ENCODE peak calls at places on chromosome 21, in seven cellular contexts. Z is MM.1S; E is CD4-positive, alpha-beta T cell; C is A549; I is kidney epithelial cell; L is breast epithelium; T is tibial artery. Q is an unnamed sample.

GRCh38 chr21:35635261-35635660 is 425.1 kb downstream of the SETD4 start:
- DNase-seq in E (no peak), T (no peak), C (no peak), Z (no peak), L (no peak), I (peak), Q (no peak)

GRCh38 chr21:39529026-39529425 is 77.3 kb downstream of the SH3BGR start:
- DNase-seq in I (no peak), C (no peak), L (no peak), T (no peak), E (no peak), Z (no peak), Q (no peak)

GRCh38 chr21:37208056-37208705 is 59.0 kb downstream of the VPS26C start:
- DNase-seq in I (no peak), C (no peak), L (peak), Z (peak), E (no peak), T (peak), Q (no peak)

GRCh38 chr21:24693779-24694178 is 913.5 kb downstream of the MRPL39 start:
- DNase-seq in T (no peak), C (no peak), Z (no peak), L (no peak), E (no peak), I (no peak), Q (no peak)

GRCh38 chr21:34511787-34512451 is at the start of gene KCNE1:
- DNase-seq in C (no peak), L (no peak), I (no peak), T (peak), E (no peak), Z (no peak), Q (no peak)

GRCh38 chr21:24759348-24760118 is 847.7 kb downstream of the MRPL39 start:
- DNase-seq in L (no peak), T (no peak), Z (no peak), E (no peak), I (no peak), C (no peak), Q (no peak)

GRCh38 chr21:33977721-33978369 is 62.2 kb upstream of the ATP5PO start:
- DNase-seq in T (no peak), L (no peak), C (no peak), Z (no peak), E (no peak), I (no peak), Q (no peak)

GRCh38 chr21:43806017-43806710 is 16.8 kb downstream of the RRP1 start:
- DNase-seq in C (no peak), T (no peak), L (no peak), E (no peak), Z (no peak), I (no peak), Q (no peak)

GRCh38 chr21:18228060-18228739 is 16.4 kb upstream of the CHODL start:
- DNase-seq in T (no peak), Z (no peak), L (no peak), E (no peak), C (no peak), I (no peak), Q (no peak)

GRCh38 chr21:17779486-17779885 is 39.7 kb downstream of the C21orf91 start:
- DNase-seq in I (no peak), L (no peak), E (no peak), T (no peak), C (no peak), Z (no peak), Q (no peak)

GRCh38 chr21:35259452-35259851 is 210.3 kb upstream of the RUNX1 start:
- DNase-seq in I (no peak), Z (no peak), E (no peak), L (no peak), C (no peak), T (no peak), Q (no peak)

GRCh38 chr21:30116474-30116873 is 50.1 kb downstream of the CLDN17 start:
- DNase-seq in C (no peak), L (no peak), I (no peak), T (no peak), Z (no peak), E (no peak), Q (no peak)

GRCh38 chr21:43321111-43321510 is 105.8 kb downstream of the SIK1 start:
- DNase-seq in I (no peak), L (no peak), Z (no peak), T (no peak), E (no peak), C (no peak), Q (no peak)

GRCh38 chr21:35352066-35352770 is 303.1 kb upstream of the RUNX1 start:
- DNase-seq in L (no peak), I (peak), C (no peak), T (no peak), E (no peak), Z (no peak), Q (no peak)

GRCh38 chr21:23801292-23801691 is 1806.0 kb downstream of the MRPL39 start:
- DNase-seq in E (no peak), I (no peak), Z (no peak), L (no peak), T (no peak), C (no peak), Q (no peak)

GRCh38 chr21:39712976-39713375 is 32.0 kb upstream of the IGSF5 start:
- DNase-seq in L (no peak), Z (no peak), I (no peak), E (no peak), T (no peak), C (no peak), Q (no peak)

GRCh38 chr21:35217504-35218060 is 168.5 kb upstream of the RUNX1 start:
- DNase-seq in T (no peak), E (no peak), Z (peak), L (peak), I (peak), C (peak), Q (no peak)

GRCh38 chr21:14361958-14362357 is 21.0 kb downstream of the HSPA13 start:
- DNase-seq in Z (no peak), L (no peak), E (no peak), I (peak), C (no peak), T (no peak), Q (no peak)

GRCh38 chr21:30340714-30341573 is 3.5 kb upstream of the KRTAP27-1 start:
- DNase-seq in C (peak), T (no peak), Z (peak), L (no peak), E (no peak), I (no peak), Q (no peak)

GRCh38 chr21:41054206-41054605 is 113.8 kb upstream of the BACE2 start:
- DNase-seq in C (no peak), Z (no peak), E (no peak), L (no peak), I (no peak), T (no peak), Q (no peak)

GRCh38 chr21:39348040-39348354 is 891 bp downstream of the HMGN1 start:
- DNase-seq in I (no peak), C (no peak), Z (no peak), T (no peak), L (no peak), E (no peak), Q (no peak)

GRCh38 chr21:30164796-30165195 is 1.8 kb downstream of the CLDN17 start:
- DNase-seq in L (no peak), E (no peak), Z (no peak), I (no peak), T (no peak), C (no peak), Q (no peak)

GRCh38 chr21:36841866-36842265 is 124.6 kb downstream of the HLCS start:
- DNase-seq in I (no peak), C (no peak), T (no peak), E (no peak), L (no peak), Z (no peak), Q (no peak)

GRCh38 chr21:35777081-35777480 is 283.2 kb downstream of the SETD4 start:
- DNase-seq in Z (no peak), C (no peak), T (no peak), L (no peak), I (no peak), E (no peak), Q (no peak)

GRCh38 chr21:37017951-37018679 is 11.6 kb downstream of the RIPPLY3 start:
- DNase-seq in L (no peak), Z (no peak), T (no peak), E (no peak), C (no peak), I (no peak), Q (no peak)

DNA sequence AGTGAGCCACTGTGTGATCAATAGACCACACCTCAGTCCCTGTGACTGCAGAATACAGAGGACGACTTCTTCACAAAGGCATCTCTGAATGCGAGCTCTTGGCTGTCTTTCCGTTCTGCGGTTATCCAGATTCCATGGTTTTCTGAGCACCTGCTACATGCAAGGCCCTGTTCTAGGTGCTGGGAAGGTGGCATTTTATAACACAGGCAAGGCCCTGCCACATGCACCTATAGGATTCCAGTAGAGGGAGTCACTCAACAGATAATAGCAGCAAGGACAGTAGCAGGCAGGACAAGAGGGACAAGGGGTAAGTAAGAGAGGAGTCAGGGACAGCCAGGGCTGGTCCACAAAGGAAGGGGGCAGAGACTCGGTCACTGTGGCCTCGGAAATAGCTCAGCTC is 9.0 kb downstream of the URB1 start:
- DNase-seq in I (no peak), E (no peak), Z (no peak), L (no peak), T (no peak), C (no peak), Q (no peak)
- TF ChIP-seq CTCF in I (no peak), E (no peak), Z (peak), L (no peak), T (no peak), C (peak), Q (no peak)

GRCh38 chr21:28743723-28744122 is 249.0 kb downstream of the LTN1 start:
- DNase-seq in T (no peak), C (no peak), L (no peak), I (no peak), E (no peak), Z (no peak), Q (no peak)

GRCh38 chr21:28745131-28746055 is 247.3 kb downstream of the LTN1 start:
- DNase-seq in L (peak), E (peak), Z (peak), T (peak), C (peak), I (peak), Q (peak)

GRCh38 chr21:28738882-28739281 is 253.8 kb downstream of the LTN1 start:
- DNase-seq in C (no peak), E (no peak), L (no peak), I (no peak), T (no peak), Z (peak), Q (no peak)

GRCh38 chr21:28746166-28746565 is 246.5 kb downstream of the LTN1 start:
- DNase-seq in Z (no peak), C (no peak), I (no peak), T (no peak), E (no peak), L (no peak), Q (no peak)

DNA sequence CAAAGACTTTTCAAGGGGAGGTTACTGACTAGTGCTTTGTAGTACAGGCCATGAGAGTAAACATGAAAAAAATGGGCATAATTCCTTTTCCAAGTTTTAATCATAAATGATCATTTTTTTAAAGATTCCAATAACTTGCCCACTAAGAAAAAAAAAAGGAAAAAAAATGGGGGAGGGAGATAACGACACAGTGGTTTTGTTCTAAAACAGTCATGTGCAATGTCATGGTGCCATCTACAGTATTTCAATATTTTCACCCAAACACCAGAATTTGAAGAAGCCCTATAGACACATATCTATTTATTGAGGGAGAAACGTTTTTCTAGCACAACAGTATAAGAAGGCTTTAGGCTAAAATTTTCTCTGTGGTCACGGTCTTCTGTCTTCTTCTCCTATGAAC is 250.2 kb downstream of the LTN1 start:
- DNase-seq in E (no peak), L (no peak), C (no peak), Z (no peak), T (no peak), I (no peak), Q (no peak)
- TF ChIP-seq CTCF in E (no peak), L (no peak), C (no peak), Z (peak), T (no peak), I (no peak), Q (no peak)

DNA sequence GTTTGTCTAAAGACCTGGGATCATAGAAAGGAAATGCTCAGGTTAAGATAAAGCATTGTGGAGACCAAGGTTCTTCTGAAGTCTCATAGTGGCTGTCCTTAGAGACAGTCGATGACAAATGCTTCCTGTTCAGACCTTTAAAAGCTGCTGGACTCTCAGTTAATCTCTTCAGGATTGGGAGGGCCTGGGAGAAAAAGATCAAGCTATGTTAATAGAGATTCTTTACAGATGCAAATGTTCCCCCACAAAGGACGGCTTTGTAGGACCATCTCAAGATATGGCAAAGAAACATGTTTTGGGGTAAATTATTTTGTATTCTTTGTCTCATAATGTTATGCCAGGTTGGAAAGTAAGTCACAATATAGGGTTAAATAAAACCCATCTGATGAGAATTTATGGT is 124.6 kb upstream of the COL6A1 start:
- DNase-seq in I (no peak), L (no peak), E (no peak), C (no peak), Z (no peak), T (no peak), Q (no peak)
- TF ChIP-seq CTCF in I (no peak), L (no peak), E (no peak), C (no peak), Z (no peak), T (no peak), Q (no peak)

GRCh38 chr21:42282021-42282420 is 33.2 kb downstream of the TFF3 start:
- DNase-seq in E (no peak), I (no peak), T (no peak), L (no peak), C (no peak), Z (no peak), Q (no peak)

GRCh38 chr21:42279888-42280287 is 35.3 kb downstream of the TFF3 start:
- DNase-seq in Z (no peak), E (no peak), I (no peak), T (no peak), C (no peak), L (no peak), Q (no peak)

GRCh38 chr21:42280356-42281195 is 34.6 kb downstream of the TFF3 start:
- DNase-seq in E (no peak), L (no peak), I (no peak), Z (no peak), C (no peak), T (no peak), Q (no peak)

GRCh38 chr21:42282715-42283114 is 32.5 kb downstream of the TFF3 start:
- DNase-seq in Z (no peak), C (no peak), L (no peak), I (no peak), T (no peak), E (no peak), Q (no peak)

DNA sequence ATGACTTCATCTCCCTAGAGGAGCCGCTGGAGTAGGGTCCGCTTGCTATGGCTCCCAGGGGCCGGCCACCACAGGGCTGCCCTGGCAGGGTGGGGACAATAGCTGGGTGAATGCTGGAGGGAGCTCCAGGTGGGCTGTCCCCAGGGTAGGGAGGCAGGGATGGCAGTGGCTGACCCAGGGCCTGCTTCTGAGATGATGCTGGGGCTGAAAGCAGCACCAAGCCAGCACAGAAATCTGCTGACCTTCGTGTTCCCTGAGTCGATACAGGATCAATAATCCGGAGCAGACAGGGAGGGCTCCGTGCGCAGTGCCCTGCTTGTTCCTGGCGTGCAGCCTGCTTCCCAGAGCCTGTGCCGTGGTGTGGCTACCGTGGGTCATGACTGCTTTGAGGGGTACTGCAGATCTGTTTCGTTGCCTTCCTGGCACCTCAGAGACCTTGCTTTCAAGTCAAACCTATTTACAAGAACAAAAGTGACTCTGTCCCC is 34.0 kb downstream of the TFF3 start:
- DNase-seq in C (no peak), E (no peak), Z (no peak), T (no peak), L (no peak), I (no peak), Q (no peak)
- TF ChIP-seq CTCF in C (no peak), E (no peak), Z (no peak), T (no peak), L (no peak), I (no peak), Q (no peak)

DNA sequence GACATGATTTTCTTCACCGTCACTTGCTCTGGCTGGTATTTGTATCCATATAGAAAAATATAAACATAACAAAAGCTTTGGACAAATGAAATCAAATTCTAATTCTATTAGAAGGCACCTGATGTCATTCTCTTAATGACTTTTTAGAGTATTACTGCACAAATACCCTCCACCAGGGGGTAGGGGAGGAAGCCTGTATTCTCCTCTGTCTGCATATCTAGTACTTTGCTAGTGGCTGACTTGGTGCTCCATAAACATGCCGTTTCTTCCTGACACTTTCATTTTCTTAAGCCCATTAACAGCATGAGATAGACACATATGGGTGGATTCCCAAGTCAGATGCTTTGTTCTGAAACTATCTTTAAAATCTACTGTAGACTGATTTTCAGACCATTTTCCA is 20.6 kb upstream of the KCNJ15 start:
- DNase-seq in L (no peak), T (no peak), Z (peak), C (no peak), E (no peak), I (no peak), Q (no peak)
- TF ChIP-seq CTCF in L (no peak), T (no peak), Z (peak), C (no peak), E (no peak), I (no peak), Q (no peak)

GRCh38 chr21:26884436-26884835 is 39.2 kb upstream of the ADAMTS1 start:
- DNase-seq in L (no peak), Z (no peak), T (no peak), C (no peak), E (no peak), I (no peak), Q (no peak)

GRCh38 chr21:26887241-26887640 is 42.0 kb upstream of the ADAMTS1 start:
- DNase-seq in T (no peak), C (no peak), L (no peak), I (no peak), Z (no peak), E (no peak), Q (no peak)

GRCh38 chr21:26877015-26877414 is 31.8 kb upstream of the ADAMTS1 start:
- DNase-seq in E (no peak), I (no peak), Z (no peak), L (no peak), T (no peak), C (no peak), Q (no peak)

GRCh38 chr21:26883768-26884167 is 38.6 kb upstream of the ADAMTS1 start:
- DNase-seq in L (no peak), I (no peak), C (no peak), E (no peak), Z (no peak), T (no peak), Q (no peak)

GRCh38 chr21:26881504-26882228 is 36.5 kb upstream of the ADAMTS1 start:
- DNase-seq in I (peak), C (no peak), E (no peak), T (no peak), L (no peak), Z (no peak), Q (no peak)
- TF ChIP-seq CTCF in I (peak), C (no peak), E (no peak), T (peak), L (no peak), Z (peak), Q (peak)

DNA sequence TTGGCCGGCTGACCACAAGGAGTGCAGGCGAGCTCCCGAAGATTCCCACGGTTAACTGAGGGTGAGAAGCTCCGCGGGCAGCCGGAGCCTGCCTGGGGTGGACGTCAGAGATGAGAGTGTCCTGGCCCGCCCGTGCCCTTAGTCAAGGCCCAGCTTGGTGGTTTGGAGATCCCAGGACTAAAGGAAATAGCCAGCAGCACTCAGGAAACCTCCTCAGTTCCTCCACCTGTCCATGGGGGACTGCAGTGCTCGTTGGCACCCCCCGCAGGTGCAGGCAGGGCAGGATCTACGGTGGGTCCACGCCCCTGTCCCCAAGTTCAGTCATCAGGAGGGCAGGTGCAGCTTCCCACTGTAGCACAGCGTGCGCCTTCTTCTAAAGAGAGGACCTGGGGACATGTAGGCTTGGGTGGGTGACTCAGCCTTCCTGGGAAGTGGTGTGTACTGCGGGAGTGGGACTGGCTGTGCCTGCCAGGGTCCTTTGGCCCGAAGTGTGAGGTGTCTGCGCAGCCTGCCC is 32.5 kb downstream of the SLX9 start:
- DNase-seq in T (no peak), I (no peak), C (no peak), Z (no peak), L (no peak), E (no peak), Q (no peak)
- TF ChIP-seq CTCF in T (no peak), I (no peak), C (no peak), Z (no peak), L (no peak), E (no peak), Q (no peak)

Q was measured in natural killer cell.